ENCODE peak calls at places on chromosome 2, in seven cellular contexts. A is adrenal gland, Y is astrocyte of the spinal cord, W is choroid plexus epithelial cell, N is NB4, E is GM20000, X is psoas muscle. U is an unnamed sample.

GRCh38 chr2:230949966-230950832 is 25.2 kb upstream of the GPR55 start:
- DNase-seq in A (no peak), W (no peak), X (no peak), E (peak; percentile 61), N (no peak), Y (no peak), U (no peak)

GRCh38 chr2:148486655-148487054 is 157.9 kb upstream of the EPC2 start:
- DNase-seq in E (no peak), Y (no peak), A (no peak), N (no peak), W (no peak), X (no peak), U (no peak)

GRCh38 chr2:163155279-163155883 is 316.8 kb upstream of the KCNH7 start:
- DNase-seq in Y (peak; percentile 55), A (no peak), N (peak; percentile 52), E (peak; percentile 19), X (no peak), W (peak; percentile 63), U (no peak)

GRCh38 chr2:33212151-33212550 is 264.3 kb upstream of the RASGRP3 start:
- DNase-seq in E (no peak), W (peak; percentile 98), X (no peak), A (no peak), N (no peak), Y (peak; percentile 96), U (no peak)

GRCh38 chr2:39537150-39537549 is 100.1 kb upstream of the MAP4K3 start:
- DNase-seq in X (no peak), N (no peak), E (no peak), Y (no peak), A (no peak), W (no peak), U (no peak)

GRCh38 chr2:201886504-201886903 is 80.2 kb downstream of the CDK15 start:
- DNase-seq in A (no peak), X (no peak), W (peak; percentile 41), N (no peak), E (no peak), Y (peak; percentile 44), U (no peak)

GRCh38 chr2:43076676-43077075 is 149.7 kb downstream of the ZFP36L2 start:
- DNase-seq in Y (no peak), W (no peak), A (no peak), E (no peak), X (no peak), N (no peak), U (no peak)

GRCh38 chr2:204913854-204914464 is 368.7 kb downstream of the PARD3B start:
- DNase-seq in X (no peak), W (no peak), E (no peak), A (no peak), Y (no peak), N (no peak), U (no peak)

GRCh38 chr2:58578276-58578675 is 337.2 kb upstream of the FANCL start:
- DNase-seq in W (no peak), Y (no peak), E (no peak), N (no peak), X (no peak), A (no peak), U (no peak)

GRCh38 chr2:19038096-19039015 is 320.1 kb downstream of the OSR1 start:
- DNase-seq in A (no peak), E (no peak), Y (peak; percentile 83), W (peak; percentile 66), X (no peak), N (no peak), U (no peak)

DNA sequence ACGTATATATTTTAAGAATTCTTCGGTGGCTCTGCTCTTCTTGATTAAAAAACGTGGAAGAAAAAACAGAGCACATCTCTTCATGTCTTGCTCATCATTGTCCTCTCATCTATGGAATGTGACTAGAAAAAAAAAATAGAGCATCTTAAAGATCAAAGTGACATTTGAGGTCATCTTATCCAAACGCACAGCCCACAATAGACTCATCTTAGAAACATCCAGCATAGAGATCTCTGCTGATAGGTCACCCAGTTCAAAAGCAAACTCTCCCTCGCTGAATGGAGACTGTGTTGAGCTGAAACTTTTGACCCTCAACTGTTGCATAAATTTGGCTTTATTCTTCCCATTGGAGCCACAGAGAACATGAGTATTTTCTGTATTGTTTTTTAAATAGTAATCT is 65.2 kb downstream of the CMPK2 start:
- DNase-seq in E (no peak), N (no peak), W (peak; percentile 54), Y (no peak), X (no peak), A (no peak), U (no peak)
- TF ChIP-seq CTCF in E (no peak), N (no peak), W (no peak), Y (no peak), X (no peak), A (no peak), U (no peak)

GRCh38 chr2:104033399-104033798 is 820.5 kb upstream of the POU3F3 start:
- DNase-seq in Y (peak; percentile 16), X (no peak), E (no peak), W (peak; percentile 3), A (no peak), N (peak; percentile 20), U (no peak)
- TF ChIP-seq CTCF in Y (peak; percentile 44), X (no peak), E (no peak), W (peak; percentile 14), A (no peak), N (peak; percentile 22), U (no peak)

GRCh38 chr2:196502413-196502812 is 137.1 kb upstream of the CCDC150 start:
- DNase-seq in Y (no peak), X (no peak), E (no peak), N (no peak), A (no peak), W (no peak), U (no peak)
- TF ChIP-seq CTCF in Y (no peak), X (no peak), E (no peak), N (no peak), A (no peak), W (no peak), U (no peak)

GRCh38 chr2:194060269-194060668 is 1596.8 kb upstream of the SLC39A10 start:
- DNase-seq in A (no peak), W (no peak), N (peak; percentile 16), Y (no peak), X (no peak), E (no peak), U (no peak)

GRCh38 chr2:194062401-194062800 is 1594.6 kb upstream of the SLC39A10 start:
- DNase-seq in Y (no peak), N (no peak), E (no peak), A (no peak), W (no peak), X (no peak), U (no peak)
- TF ChIP-seq CTCF in Y (no peak), N (no peak), E (no peak), A (no peak), W (no peak), X (no peak), U (no peak)

GRCh38 chr2:191556463-191556862 is 121.5 kb upstream of the NABP1 start:
- DNase-seq in Y (no peak), A (no peak), X (no peak), W (no peak), E (no peak), N (no peak), U (no peak)

GRCh38 chr2:191555092-191555742 is 122.7 kb upstream of the NABP1 start:
- DNase-seq in N (peak; percentile 80), X (peak; percentile 80), W (peak; percentile 89), Y (peak; percentile 80), A (peak; percentile 81), E (peak; percentile 72), U (peak; percentile 72)

GRCh38 chr2:191552036-191552435 is 125.9 kb upstream of the NABP1 start:
- DNase-seq in A (no peak), W (no peak), E (no peak), X (no peak), N (no peak), Y (no peak), U (no peak)

GRCh38 chr2:191557841-191558240 is 120.1 kb upstream of the NABP1 start:
- DNase-seq in E (no peak), W (no peak), N (no peak), Y (no peak), X (no peak), A (no peak), U (no peak)

GRCh38 chr2:191554240-191554639 is 123.7 kb upstream of the NABP1 start:
- DNase-seq in X (no peak), N (no peak), E (no peak), W (no peak), A (no peak), Y (no peak), U (no peak)
- TF ChIP-seq CTCF in X (no peak), N (no peak), E (no peak), W (no peak), A (no peak), Y (no peak), U (no peak)

DNA sequence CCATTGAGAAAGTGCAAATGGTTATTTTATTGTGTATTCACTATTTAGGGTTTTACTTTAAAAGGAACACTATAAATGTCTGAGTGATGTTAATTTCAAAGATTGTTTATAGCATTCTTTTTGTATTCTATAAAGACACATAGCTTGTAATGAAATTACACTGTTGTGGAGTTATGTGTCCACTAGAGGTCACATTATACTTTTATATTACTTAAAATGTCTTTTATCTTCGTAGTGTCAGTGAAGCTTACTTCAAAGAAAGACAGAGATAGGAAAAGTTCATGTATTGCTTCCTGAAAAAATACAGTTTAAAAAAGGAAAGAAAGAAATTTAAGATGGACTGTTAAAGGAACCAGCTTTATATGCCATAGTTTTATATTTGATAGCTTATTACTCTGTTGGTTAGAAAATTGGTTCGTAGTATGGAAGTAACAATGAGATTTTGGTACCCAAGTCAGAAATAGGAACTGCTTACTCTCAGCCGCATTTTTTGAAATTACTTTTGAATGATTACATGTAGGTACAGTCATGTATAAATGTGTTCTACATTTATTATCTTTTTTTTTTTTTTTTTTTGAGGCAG is 20.5 kb downstream of the APLF start:
- DNase-seq in A (no peak), E (peak; percentile 29), X (no peak), Y (peak; percentile 43), N (peak; percentile 49), W (peak; percentile 62), U (no peak)
- TF ChIP-seq CTCF in A (peak; percentile 59), E (no peak), X (peak; percentile 49), Y (peak; percentile 36), N (peak; percentile 4), W (peak; percentile 47), U (peak; percentile 47)

DNA sequence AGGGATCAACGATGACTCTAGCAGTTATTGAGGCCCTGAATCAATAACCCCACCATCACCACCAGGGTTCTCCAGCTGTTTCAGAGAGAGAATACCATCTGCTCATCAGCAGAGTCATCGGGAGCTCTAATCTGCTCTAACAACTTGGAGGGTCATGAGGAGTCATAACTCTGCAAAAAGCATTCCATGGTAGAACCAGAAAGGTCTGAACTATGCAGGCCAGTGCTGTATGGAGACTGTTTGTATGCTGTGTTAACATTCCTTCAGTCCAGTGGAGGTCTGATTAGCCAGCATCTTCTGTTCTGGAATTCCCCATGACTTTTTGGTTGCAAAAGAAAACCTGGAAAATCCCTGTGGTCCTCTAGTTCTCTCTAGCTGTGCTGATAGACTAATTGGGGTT is 9.4 kb upstream of the ITGB6 start:
- DNase-seq in E (no peak), Y (peak; percentile 82), A (no peak), W (peak; percentile 95), X (no peak), N (no peak), U (no peak)
- TF ChIP-seq CTCF in E (no peak), Y (no peak), A (no peak), W (no peak), X (no peak), N (no peak), U (no peak)

DNA sequence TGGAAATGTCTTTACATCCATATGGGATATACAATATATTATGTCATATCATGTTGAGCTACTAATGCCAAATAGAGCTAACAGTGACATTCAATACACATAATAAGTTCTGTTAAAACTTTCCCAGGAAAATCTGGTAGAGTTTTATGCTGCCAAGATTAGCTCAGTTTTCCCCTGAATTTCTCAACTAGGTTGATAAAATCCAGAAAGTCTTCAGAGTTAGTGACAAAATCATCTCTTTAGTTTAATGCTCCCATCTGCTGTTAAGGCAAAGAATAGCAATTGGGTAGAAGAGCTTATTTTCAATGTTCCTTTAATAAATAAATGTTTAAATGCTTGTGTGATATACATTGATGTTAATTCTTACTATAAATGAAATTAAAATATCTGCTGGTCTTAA is 10.0 kb downstream of the COL3A1 start:
- DNase-seq in X (no peak), N (no peak), W (peak; percentile 65), E (no peak), Y (peak; percentile 82), A (no peak), U (no peak)
- TF ChIP-seq CTCF in X (peak; percentile 18), N (no peak), W (peak; percentile 40), E (no peak), Y (peak; percentile 53), A (peak; percentile 25), U (no peak)